ENCODE peak calls at places on chromosomes 7 and 10, in nine cellular contexts. One of them, this sample, is unnamed.
A peak's percentile ranks its signal among the peaks of the same experiment; 100 is the strongest.

GRCh38 chr10:132397671-132398565 is 918 bp downstream of the PWWP2B start:
- DNase-seq in GM10248: no peak
- DNase-seq in neural crest cell: no peak
- DNase-seq in HepG2: no peak
- DNase-seq in endothelial cell: no peak
- DNase-seq in CD4-positive, alpha-beta T cell: peak; percentile 12
- DNase-seq in Calu3: peak; percentile 39
- DNase-seq in CD8-positive, alpha-beta T cell: peak; percentile 21
- DNase-seq in A549: no peak
- DNase-seq in this sample: peak; percentile 58

GRCh38 chr7:70393956-70394355 is 738.0 kb upstream of the GALNT17 start:
- DNase-seq in CD4-positive, alpha-beta T cell: no peak
- DNase-seq in neural crest cell: no peak
- DNase-seq in HepG2: no peak
- DNase-seq in endothelial cell: no peak
- DNase-seq in A549: no peak
- DNase-seq in GM10248: no peak
- DNase-seq in CD8-positive, alpha-beta T cell: no peak
- DNase-seq in Calu3: no peak
- DNase-seq in this sample: no peak

GRCh38 chr7:93799750-93800357 is 90.7 kb downstream of the TFPI2 start:
- DNase-seq in HepG2: no peak
- DNase-seq in endothelial cell: no peak
- DNase-seq in neural crest cell: no peak
- DNase-seq in CD4-positive, alpha-beta T cell: no peak
- DNase-seq in GM10248: peak; percentile 12
- DNase-seq in CD8-positive, alpha-beta T cell: no peak
- DNase-seq in A549: peak; percentile 22
- DNase-seq in Calu3: no peak
- DNase-seq in this sample: peak; percentile 13

GRCh38 chr7:73967832-73968295 is 60.1 kb upstream of the ELN start:
- DNase-seq in CD8-positive, alpha-beta T cell: no peak
- DNase-seq in endothelial cell: no peak
- DNase-seq in HepG2: no peak
- DNase-seq in CD4-positive, alpha-beta T cell: no peak
- DNase-seq in GM10248: no peak
- DNase-seq in neural crest cell: no peak
- DNase-seq in A549: no peak
- DNase-seq in Calu3: no peak
- DNase-seq in this sample: no peak

GRCh38 chr7:129689995-129690581 is 78.6 kb downstream of the NRF1 start:
- DNase-seq in HepG2: no peak
- DNase-seq in Calu3: no peak
- DNase-seq in A549: no peak
- DNase-seq in GM10248: no peak
- DNase-seq in neural crest cell: no peak
- DNase-seq in CD4-positive, alpha-beta T cell: no peak
- DNase-seq in CD8-positive, alpha-beta T cell: no peak
- DNase-seq in endothelial cell: no peak
- DNase-seq in this sample: no peak

GRCh38 chr10:28681928-28682750 is 4.8 kb downstream of the BAMBI start:
- DNase-seq in CD4-positive, alpha-beta T cell: no peak
- DNase-seq in Calu3: no peak
- DNase-seq in neural crest cell: no peak
- DNase-seq in A549: no peak
- DNase-seq in CD8-positive, alpha-beta T cell: no peak
- DNase-seq in endothelial cell: no peak
- DNase-seq in GM10248: no peak
- DNase-seq in HepG2: no peak
- DNase-seq in this sample: no peak

GRCh38 chr10:30055094-30055701 is 4.2 kb downstream of the JCAD start:
- DNase-seq in HepG2: no peak
- DNase-seq in Calu3: no peak
- DNase-seq in endothelial cell: no peak
- DNase-seq in GM10248: no peak
- DNase-seq in neural crest cell: no peak
- DNase-seq in A549: no peak
- DNase-seq in CD4-positive, alpha-beta T cell: no peak
- DNase-seq in CD8-positive, alpha-beta T cell: no peak
- DNase-seq in this sample: no peak

GRCh38 chr10:55410415-55410885 is 609.4 kb upstream of the PCDH15 start:
- DNase-seq in neural crest cell: peak; percentile 23
- DNase-seq in CD8-positive, alpha-beta T cell: no peak
- DNase-seq in CD4-positive, alpha-beta T cell: no peak
- DNase-seq in endothelial cell: peak; percentile 38
- DNase-seq in A549: no peak
- DNase-seq in Calu3: peak; percentile 34
- DNase-seq in HepG2: no peak
- DNase-seq in GM10248: no peak
- DNase-seq in this sample: peak; percentile 92

GRCh38 chr7:31443457-31443856 is 70.4 kb upstream of the ITPRID1 start:
- DNase-seq in endothelial cell: no peak
- DNase-seq in neural crest cell: no peak
- DNase-seq in HepG2: peak; percentile 26
- DNase-seq in Calu3: peak; percentile 47
- DNase-seq in CD8-positive, alpha-beta T cell: no peak
- DNase-seq in CD4-positive, alpha-beta T cell: no peak
- DNase-seq in GM10248: peak; percentile 42
- DNase-seq in A549: peak; percentile 60
- DNase-seq in this sample: peak; percentile 80

GRCh38 chr10:44843484-44843883 is 67.7 kb upstream of the TMEM72 start:
- DNase-seq in GM10248: no peak
- DNase-seq in A549: no peak
- DNase-seq in CD8-positive, alpha-beta T cell: no peak
- DNase-seq in neural crest cell: no peak
- DNase-seq in CD4-positive, alpha-beta T cell: no peak
- DNase-seq in Calu3: no peak
- DNase-seq in endothelial cell: no peak
- DNase-seq in HepG2: no peak
- DNase-seq in this sample: no peak

GRCh38 chr7:70156052-70156451 is 557.8 kb downstream of the AUTS2 start:
- DNase-seq in endothelial cell: no peak
- DNase-seq in CD4-positive, alpha-beta T cell: no peak
- DNase-seq in A549: no peak
- DNase-seq in neural crest cell: no peak
- DNase-seq in Calu3: no peak
- DNase-seq in HepG2: no peak
- DNase-seq in GM10248: no peak
- DNase-seq in CD8-positive, alpha-beta T cell: no peak
- DNase-seq in this sample: no peak

GRCh38 chr10:114401195-114401741 is 3.0 kb downstream of the AFAP1L2 start:
- DNase-seq in Calu3: no peak
- DNase-seq in GM10248: no peak
- DNase-seq in endothelial cell: no peak
- DNase-seq in HepG2: no peak
- DNase-seq in neural crest cell: no peak
- DNase-seq in A549: no peak
- DNase-seq in CD8-positive, alpha-beta T cell: no peak
- DNase-seq in CD4-positive, alpha-beta T cell: no peak
- DNase-seq in this sample: no peak

GRCh38 chr10:62044569-62044968 is 143.1 kb downstream of the ARID5B start:
- DNase-seq in HepG2: no peak
- DNase-seq in endothelial cell: no peak
- DNase-seq in A549: no peak
- DNase-seq in CD4-positive, alpha-beta T cell: no peak
- DNase-seq in Calu3: no peak
- DNase-seq in neural crest cell: no peak
- DNase-seq in CD8-positive, alpha-beta T cell: no peak
- DNase-seq in GM10248: no peak
- DNase-seq in this sample: no peak

GRCh38 chr7:74481458-74482324 is 28.0 kb downstream of the GTF2IRD1 start:
- DNase-seq in HepG2: no peak
- DNase-seq in Calu3: no peak
- DNase-seq in GM10248: no peak
- DNase-seq in neural crest cell: no peak
- DNase-seq in endothelial cell: no peak
- DNase-seq in CD4-positive, alpha-beta T cell: no peak
- DNase-seq in CD8-positive, alpha-beta T cell: no peak
- DNase-seq in A549: no peak
- DNase-seq in this sample: no peak

GRCh38 chr7:111495173-111495572 is 67.1 kb downstream of the IMMP2L start:
- DNase-seq in CD4-positive, alpha-beta T cell: no peak
- DNase-seq in neural crest cell: no peak
- DNase-seq in GM10248: no peak
- DNase-seq in endothelial cell: no peak
- DNase-seq in HepG2: no peak
- DNase-seq in Calu3: no peak
- DNase-seq in A549: no peak
- DNase-seq in CD8-positive, alpha-beta T cell: no peak
- DNase-seq in this sample: no peak

GRCh38 chr7:151537818-151538561 is 18.3 kb upstream of the RHEB start:
- DNase-seq in Calu3: no peak
- DNase-seq in HepG2: no peak
- DNase-seq in neural crest cell: no peak
- DNase-seq in CD8-positive, alpha-beta T cell: no peak
- DNase-seq in A549: no peak
- DNase-seq in CD4-positive, alpha-beta T cell: no peak
- DNase-seq in GM10248: no peak
- DNase-seq in endothelial cell: no peak
- DNase-seq in this sample: no peak

GRCh38 chr10:11165591-11166543 is 148.2 kb downstream of the CELF2 start:
- DNase-seq in neural crest cell: peak; percentile 33
- DNase-seq in GM10248: peak; percentile 72
- DNase-seq in Calu3: no peak
- DNase-seq in endothelial cell: peak; percentile 53
- DNase-seq in CD8-positive, alpha-beta T cell: peak; percentile 56
- DNase-seq in CD4-positive, alpha-beta T cell: peak; percentile 58
- DNase-seq in HepG2: no peak
- DNase-seq in A549: peak; percentile 5
- DNase-seq in this sample: peak; percentile 83

GRCh38 chr10:24891823-24892222 is 60.6 kb downstream of the PRTFDC1 start:
- DNase-seq in CD8-positive, alpha-beta T cell: no peak
- DNase-seq in Calu3: no peak
- DNase-seq in neural crest cell: no peak
- DNase-seq in GM10248: no peak
- DNase-seq in endothelial cell: no peak
- DNase-seq in HepG2: no peak
- DNase-seq in CD4-positive, alpha-beta T cell: no peak
- DNase-seq in A549: no peak
- DNase-seq in this sample: no peak

GRCh38 chr10:24889636-24890035 is 62.8 kb downstream of the PRTFDC1 start:
- DNase-seq in CD4-positive, alpha-beta T cell: no peak
- DNase-seq in A549: no peak
- DNase-seq in GM10248: no peak
- DNase-seq in HepG2: no peak
- DNase-seq in neural crest cell: no peak
- DNase-seq in Calu3: no peak
- DNase-seq in CD8-positive, alpha-beta T cell: no peak
- DNase-seq in endothelial cell: no peak
- DNase-seq in this sample: no peak

GRCh38 chr10:24894728-24895127 is 57.7 kb downstream of the PRTFDC1 start:
- DNase-seq in CD8-positive, alpha-beta T cell: peak; percentile 38
- DNase-seq in A549: no peak
- DNase-seq in endothelial cell: no peak
- DNase-seq in CD4-positive, alpha-beta T cell: peak; percentile 30
- DNase-seq in HepG2: no peak
- DNase-seq in Calu3: no peak
- DNase-seq in neural crest cell: no peak
- DNase-seq in GM10248: no peak
- DNase-seq in this sample: no peak

GRCh38 chr10:24894309-24894708 is 58.1 kb downstream of the PRTFDC1 start:
- DNase-seq in GM10248: no peak
- DNase-seq in CD8-positive, alpha-beta T cell: no peak
- DNase-seq in CD4-positive, alpha-beta T cell: no peak
- DNase-seq in HepG2: no peak
- DNase-seq in neural crest cell: no peak
- DNase-seq in Calu3: peak; percentile 14
- DNase-seq in A549: no peak
- DNase-seq in endothelial cell: no peak
- DNase-seq in this sample: no peak

GRCh38 chr10:24893127-24893526 is 59.3 kb downstream of the PRTFDC1 start:
- DNase-seq in HepG2: no peak
- DNase-seq in GM10248: no peak
- DNase-seq in endothelial cell: no peak
- DNase-seq in Calu3: no peak
- DNase-seq in CD8-positive, alpha-beta T cell: no peak
- DNase-seq in neural crest cell: no peak
- DNase-seq in A549: no peak
- DNase-seq in CD4-positive, alpha-beta T cell: no peak
- DNase-seq in this sample: no peak
- TF ChIP-seq CTCF in HepG2: no peak
- TF ChIP-seq CTCF in GM10248: no peak
- TF ChIP-seq CTCF in endothelial cell: no peak
- TF ChIP-seq CTCF in Calu3: no peak
- TF ChIP-seq CTCF in CD8-positive, alpha-beta T cell: no peak
- TF ChIP-seq CTCF in neural crest cell: no peak
- TF ChIP-seq CTCF in A549: no peak
- TF ChIP-seq CTCF in CD4-positive, alpha-beta T cell: no peak
- TF ChIP-seq CTCF in this sample: no peak

GRCh38 chr10:13100349-13101294 is 659 bp downstream of the OPTN start:
- DNase-seq in CD8-positive, alpha-beta T cell: peak; percentile 20
- DNase-seq in endothelial cell: peak; percentile 19
- DNase-seq in A549: peak; percentile 45
- DNase-seq in CD4-positive, alpha-beta T cell: no peak
- DNase-seq in GM10248: peak; percentile 38
- DNase-seq in Calu3: peak; percentile 26
- DNase-seq in HepG2: peak; percentile 15
- DNase-seq in neural crest cell: peak; percentile 8
- DNase-seq in this sample: no peak
- TF ChIP-seq CTCF in CD8-positive, alpha-beta T cell: no peak
- TF ChIP-seq CTCF in endothelial cell: no peak
- TF ChIP-seq CTCF in A549: no peak
- TF ChIP-seq CTCF in CD4-positive, alpha-beta T cell: no peak
- TF ChIP-seq CTCF in GM10248: no peak
- TF ChIP-seq CTCF in Calu3: no peak
- TF ChIP-seq CTCF in HepG2: no peak
- TF ChIP-seq CTCF in neural crest cell: no peak
- TF ChIP-seq CTCF in this sample: no peak

GRCh38 chr10:22133640-22134624 is 83.9 kb downstream of the EBLN1 start:
- DNase-seq in GM10248: peak; percentile 26
- DNase-seq in A549: no peak
- DNase-seq in CD4-positive, alpha-beta T cell: no peak
- DNase-seq in CD8-positive, alpha-beta T cell: no peak
- DNase-seq in HepG2: no peak
- DNase-seq in endothelial cell: no peak
- DNase-seq in Calu3: no peak
- DNase-seq in neural crest cell: no peak
- DNase-seq in this sample: no peak
- TF ChIP-seq CTCF in GM10248: no peak
- TF ChIP-seq CTCF in A549: no peak
- TF ChIP-seq CTCF in CD4-positive, alpha-beta T cell: no peak
- TF ChIP-seq CTCF in CD8-positive, alpha-beta T cell: no peak
- TF ChIP-seq CTCF in HepG2: no peak
- TF ChIP-seq CTCF in endothelial cell: no peak
- TF ChIP-seq CTCF in Calu3: no peak
- TF ChIP-seq CTCF in neural crest cell: no peak
- TF ChIP-seq CTCF in this sample: no peak

GRCh38 chr7:87885018-87885417 is 8.7 kb downstream of the DBF4 start:
- DNase-seq in Calu3: no peak
- DNase-seq in CD4-positive, alpha-beta T cell: no peak
- DNase-seq in endothelial cell: no peak
- DNase-seq in A549: no peak
- DNase-seq in HepG2: no peak
- DNase-seq in CD8-positive, alpha-beta T cell: no peak
- DNase-seq in neural crest cell: no peak
- DNase-seq in GM10248: no peak
- DNase-seq in this sample: no peak

GRCh38 chr7:87882538-87882937 is 6.2 kb downstream of the DBF4 start:
- DNase-seq in CD4-positive, alpha-beta T cell: no peak
- DNase-seq in Calu3: no peak
- DNase-seq in neural crest cell: no peak
- DNase-seq in GM10248: no peak
- DNase-seq in HepG2: no peak
- DNase-seq in endothelial cell: no peak
- DNase-seq in CD8-positive, alpha-beta T cell: no peak
- DNase-seq in A549: no peak
- DNase-seq in this sample: no peak

GRCh38 chr7:87886875-87887274 is 10.6 kb downstream of the DBF4 start:
- DNase-seq in CD4-positive, alpha-beta T cell: no peak
- DNase-seq in CD8-positive, alpha-beta T cell: no peak
- DNase-seq in HepG2: peak; percentile 20
- DNase-seq in A549: no peak
- DNase-seq in endothelial cell: no peak
- DNase-seq in GM10248: no peak
- DNase-seq in neural crest cell: no peak
- DNase-seq in Calu3: no peak
- DNase-seq in this sample: peak; percentile 25
- TF ChIP-seq CTCF in CD4-positive, alpha-beta T cell: peak; percentile 83
- TF ChIP-seq CTCF in CD8-positive, alpha-beta T cell: peak; percentile 72
- TF ChIP-seq CTCF in HepG2: peak; percentile 10
- TF ChIP-seq CTCF in A549: peak; percentile 60
- TF ChIP-seq CTCF in endothelial cell: peak; percentile 62
- TF ChIP-seq CTCF in GM10248: peak; percentile 38
- TF ChIP-seq CTCF in neural crest cell: peak; percentile 75
- TF ChIP-seq CTCF in Calu3: no peak
- TF ChIP-seq CTCF in this sample: peak; percentile 56

This sample was measured in neural progenitor cell.